ENCODE peak calls at places on chromosome 12, in five cellular contexts. X, O, P, Z and L are unnamed samples.

GRCh38 chr12:93518725-93519124 is 51.4 kb downstream of the MRPL42 start:
- DNase-seq in O (no peak), P (no peak), X (peak), Z (peak), L (no peak)

GRCh38 chr12:21691515-21691914 is 33.9 kb upstream of the LDHB start:
- DNase-seq in X (no peak), Z (no peak), O (no peak), P (no peak), L (no peak)

GRCh38 chr12:125070117-125070516 is 4.9 kb downstream of the AACS start:
- DNase-seq in P (no peak), X (no peak), Z (no peak), O (no peak), L (no peak)

GRCh38 chr12:52903855-52904508 is 894 bp downstream of the KRT8 start:
- DNase-seq in X (no peak), Z (no peak), O (peak), P (no peak), L (no peak)

GRCh38 chr12:47949441-47950341 is 13.7 kb upstream of the TMEM106C start:
- DNase-seq in X (peak), P (peak), Z (peak), O (peak), L (no peak)

GRCh38 chr12:58487280-58488141 is 432.8 kb downstream of the LRIG3 start:
- DNase-seq in X (no peak), P (no peak), Z (peak), O (no peak), L (no peak)

GRCh38 chr12:52085682-52086180 is 6.2 kb downstream of the SMIM41 start:
- DNase-seq in Z (no peak), O (no peak), X (no peak), P (no peak), L (no peak)

GRCh38 chr12:2443766-2444165 is 351.0 kb upstream of the FKBP4 start:
- DNase-seq in P (no peak), Z (no peak), O (no peak), X (no peak), L (no peak)

GRCh38 chr12:108596854-108597558 is 878 bp downstream of the TMEM119 start:
- DNase-seq in X (no peak), P (no peak), O (no peak), Z (no peak), L (no peak)

GRCh38 chr12:127363392-127363791 is 903.6 kb upstream of the TMEM132C start:
- DNase-seq in O (no peak), P (no peak), Z (no peak), X (peak), L (no peak)

GRCh38 chr12:89135976-89136634 is 216.2 kb downstream of the DUSP6 start:
- DNase-seq in P (no peak), O (no peak), Z (peak), X (peak), L (no peak)

GRCh38 chr12:31952418-31952817 is 6.8 kb upstream of the RESF1 start:
- DNase-seq in P (no peak), X (no peak), O (no peak), Z (no peak), L (no peak)

GRCh38 chr12:93743229-93743998 is 66.2 kb downstream of the CRADD start:
- DNase-seq in X (no peak), P (no peak), Z (no peak), O (no peak), L (no peak)

GRCh38 chr12:59650594-59651229 is 54.9 kb downstream of the SLC16A7 start:
- DNase-seq in P (no peak), X (no peak), O (no peak), Z (peak), L (peak)

GRCh38 chr12:78179346-78179745 is 348.7 kb downstream of the NAV3 start:
- DNase-seq in O (no peak), X (no peak), Z (no peak), P (no peak), L (no peak)

GRCh38 chr12:111424793-111425251 is 19.1 kb downstream of the SH2B3 start:
- DNase-seq in O (no peak), X (no peak), Z (no peak), P (no peak), L (no peak)

GRCh38 chr12:116220756-116221155 is 56.7 kb downstream of the MED13L start:
- DNase-seq in X (no peak), Z (no peak), P (no peak), O (no peak), L (no peak)
- TF ChIP-seq CTCF in X (no peak), Z (no peak), P (no peak), O (no peak), L (peak)

GRCh38 chr12:12810507-12811143 is 2.5 kb upstream of the DDX47 start:
- DNase-seq in Z (no peak), X (no peak), P (no peak), O (no peak), L (no peak)

GRCh38 chr12:12806784-12807516 is 6.2 kb upstream of the DDX47 start:
- DNase-seq in O (no peak), X (no peak), Z (no peak), P (no peak), L (no peak)

GRCh38 chr12:12804432-12804886 is 8.7 kb upstream of the DDX47 start:
- DNase-seq in O (no peak), X (peak), Z (peak), P (no peak), L (peak)

GRCh38 chr12:12811343-12811742 is 1.8 kb upstream of the DDX47 start:
- DNase-seq in Z (no peak), O (no peak), X (no peak), P (no peak), L (no peak)

GRCh38 chr12:12807970-12808702 is 5.0 kb upstream of the DDX47 start:
- DNase-seq in P (no peak), Z (peak), O (no peak), X (peak), L (no peak)
- H3K4me3 ChIP-seq in P (peak), Z (no peak), O (no peak), X (no peak), L (no peak)

GRCh38 chr12:83823386-83824045 is 1089.1 kb downstream of the SLC6A15 start:
- DNase-seq in O (no peak), Z (no peak), X (peak), P (no peak), L (peak)
- TF ChIP-seq CTCF in O (peak), Z (no peak), X (peak), P (peak), L (peak)

GRCh38 chr12:94870511-94870910 is 133.0 kb downstream of the NDUFA12 start:
- DNase-seq in P (no peak), Z (no peak), O (no peak), X (no peak), L (no peak)

GRCh38 chr12:94874086-94874985 is 129.2 kb downstream of the NDUFA12 start:
- DNase-seq in O (no peak), X (no peak), Z (no peak), P (no peak), L (no peak)

GRCh38 chr12:94873368-94874085 is 130.0 kb downstream of the NDUFA12 start:
- DNase-seq in Z (no peak), P (no peak), X (no peak), O (no peak), L (no peak)

GRCh38 chr12:94872671-94873367 is 130.7 kb downstream of the NDUFA12 start:
- DNase-seq in X (no peak), Z (no peak), P (no peak), O (no peak), L (no peak)

GRCh38 chr12:94872007-94872653 is 131.4 kb downstream of the NDUFA12 start:
- DNase-seq in Z (no peak), X (peak), O (no peak), P (no peak), L (no peak)
- H3K4me3 ChIP-seq in Z (no peak), X (no peak), O (peak), P (no peak), L (no peak)